ENCODE peak calls at places on chromosomes 1 and 21, in six cellular contexts. Z, L, M, U, S and T are unnamed samples. For H3K4me1, the result is how much of the 10 kb centered on the place peaks cover.

GRCh38 chr1:247385283-247385682 is 30.7 kb upstream of the NLRP3 start:
- DNase-seq in L (no peak), M (no peak), S (no peak), U (peak), Z (no peak), T (no peak)

GRCh38 chr1:222163895-222164294 is 384.0 kb downstream of the HHIPL2 start:
- DNase-seq in Z (no peak), L (no peak), U (no peak), M (no peak), S (no peak), T (no peak)

GRCh38 chr1:156347337-156347736 is 9.0 kb downstream of the TSACC start:
- DNase-seq in S (no peak), Z (no peak), U (peak), L (no peak), M (no peak), T (no peak)

GRCh38 chr1:186183219-186183618 is 191.8 kb downstream of the TPR start:
- DNase-seq in U (peak), Z (no peak), M (peak), L (no peak), S (no peak), T (peak)

GRCh38 chr1:221740260-221740830 is 1.5 kb downstream of the DUSP10 start:
- DNase-seq in S (no peak), M (no peak), L (no peak), U (no peak), Z (no peak), T (no peak)

GRCh38 chr1:240074422-240074821 is 17.3 kb upstream of the FMN2 start:
- DNase-seq in S (no peak), L (no peak), Z (no peak), M (no peak), U (no peak), T (no peak)

GRCh38 chr1:13948396-13948795 is 248.4 kb downstream of the PRDM2 start:
- DNase-seq in M (no peak), S (no peak), L (no peak), Z (no peak), U (no peak), T (no peak)

GRCh38 chr1:182687361-182687760 is 3.0 kb upstream of the RGS8 start:
- DNase-seq in L (no peak), S (no peak), M (no peak), U (no peak), Z (no peak), T (no peak)

GRCh38 chr1:32861904-32862698 is 8.6 kb downstream of the FNDC5 start:
- DNase-seq in S (no peak), M (no peak), Z (no peak), L (no peak), U (peak), T (no peak)

GRCh38 chr1:232039303-232039702 is 412.7 kb downstream of the DISC1 start:
- DNase-seq in U (peak), L (no peak), M (no peak), Z (no peak), S (no peak), T (no peak)

GRCh38 chr1:42746436-42747105 is 6.5 kb upstream of the CLDN19 start:
- DNase-seq in M (no peak), Z (no peak), S (no peak), L (no peak), U (no peak), T (no peak)

GRCh38 chr1:109254621-109255096 is 5.3 kb downstream of the CELSR2 start:
- DNase-seq in M (no peak), L (no peak), Z (no peak), U (no peak), S (no peak), T (no peak)

GRCh38 chr1:119674835-119675289 is 26.8 kb upstream of the ZNF697 start:
- DNase-seq in S (no peak), L (no peak), M (no peak), U (peak), Z (no peak), T (no peak)

GRCh38 chr1:197312163-197312562 is 44.1 kb downstream of the CRB1 start:
- DNase-seq in Z (no peak), L (no peak), M (no peak), S (no peak), U (peak), T (no peak)

GRCh38 chr1:93623875-93624274 is 57.8 kb downstream of the BCAR3 start:
- DNase-seq in Z (no peak), L (no peak), S (no peak), M (no peak), U (peak), T (no peak)

GRCh38 chr1:45767035-45767434 is 16.6 kb upstream of the IPP start:
- DNase-seq in M (no peak), L (no peak), U (peak), Z (no peak), S (no peak), T (no peak)

GRCh38 chr21:43608225-43608624 is 51.1 kb downstream of the HSF2BP start:
- DNase-seq in S (no peak), L (no peak), U (peak), Z (no peak), M (no peak), T (no peak)

GRCh38 chr1:50969611-50970507 is at the start of gene CDKN2C:
- DNase-seq in L (peak), Z (no peak), U (peak), M (no peak), S (peak), T (peak)

GRCh38 chr1:167434306-167434705 is 84.0 kb downstream of the CD247 start:
- DNase-seq in L (no peak), M (no peak), U (no peak), S (no peak), Z (no peak), T (no peak)

GRCh38 chr1:68178821-68179490 is 53.4 kb downstream of the WLS start:
- DNase-seq in U (peak), M (no peak), S (no peak), L (no peak), Z (peak), T (no peak)

GRCh38 chr1:153612111-153612754 is 704 bp downstream of the S100A16 start:
- DNase-seq in L (peak), Z (no peak), U (no peak), M (no peak), S (no peak), T (no peak)

GRCh38 chr1:183472488-183473285 is at the start of gene SMG7:
- DNase-seq in L (peak), M (peak), U (peak), S (peak), Z (no peak), T (peak)

GRCh38 chr1:231420959-231421615 is 1.0 kb downstream of the EGLN1 start:
- DNase-seq in S (peak), U (peak), M (no peak), Z (no peak), L (peak), T (peak)

GRCh38 chr1:42380617-42381423 is at the start of gene RIMKLA:
- DNase-seq in Z (no peak), M (no peak), S (peak), L (peak), U (peak), T (peak)

GRCh38 chr21:45029968-45030636 is 44.3 kb upstream of the ADARB1 start:
- DNase-seq in M (no peak), Z (no peak), S (no peak), L (no peak), U (no peak), T (no peak)

GRCh38 chr1:197304626-197305200 is 36.7 kb downstream of the CRB1 start:
- DNase-seq in U (peak), L (no peak), S (no peak), M (no peak), Z (no peak), T (no peak)

GRCh38 chr1:9293512-9294439 is 1.1 kb downstream of the SPSB1 start:
- DNase-seq in S (no peak), M (no peak), Z (no peak), L (peak), U (peak), T (no peak)

GRCh38 chr1:91750398-91750996 is 135.5 kb downstream of the TGFBR3 start:
- DNase-seq in U (peak), M (no peak), L (no peak), Z (no peak), S (no peak), T (no peak)

GRCh38 chr1:23592209-23592905 is 33.1 kb upstream of the ID3 start:
- DNase-seq in U (no peak), M (no peak), L (no peak), Z (no peak), S (no peak), T (no peak)

GRCh38 chr1:1356166-1356795 is 2.1 kb downstream of the MXRA8 start:
- DNase-seq in L (no peak), M (no peak), U (no peak), S (no peak), Z (no peak), T (no peak)

GRCh38 chr21:44766014-44766817 is 35.4 kb downstream of the UBE2G2 start:
- DNase-seq in U (no peak), Z (no peak), M (no peak), S (no peak), L (no peak), T (no peak)

GRCh38 chr1:10252508-10252907 is 42.1 kb downstream of the KIF1B start:
- DNase-seq in M (no peak), S (no peak), Z (no peak), L (no peak), U (peak), T (no peak)

GRCh38 chr1:5686925-5687706 is 305.1 kb downstream of the NPHP4 start:
- DNase-seq in Z (no peak), S (no peak), U (no peak), M (no peak), L (no peak), T (no peak)

GRCh38 chr1:42960693-42961559 is 2.3 kb upstream of the SLC2A1 start:
- DNase-seq in M (no peak), S (no peak), U (no peak), Z (no peak), L (no peak), T (no peak)

GRCh38 chr1:23537296-23537993 is 6.4 kb upstream of the E2F2 start:
- DNase-seq in L (no peak), U (peak), S (no peak), M (no peak), Z (no peak), T (no peak)

GRCh38 chr1:195604287-195604686 is 1004.0 kb downstream of the KCNT2 start:
- DNase-seq in U (peak), L (no peak), Z (no peak), M (no peak), S (no peak), T (no peak)

GRCh38 chr1:25549273-25550154 is 6.1 kb downstream of the LDLRAP1 start:
- DNase-seq in S (peak), U (peak), M (no peak), Z (peak), L (peak), T (no peak)

GRCh38 chr1:221718391-221719277 is 23.3 kb downstream of the DUSP10 start:
- DNase-seq in L (no peak), M (no peak), Z (no peak), S (no peak), U (peak), T (no peak)

DNA sequence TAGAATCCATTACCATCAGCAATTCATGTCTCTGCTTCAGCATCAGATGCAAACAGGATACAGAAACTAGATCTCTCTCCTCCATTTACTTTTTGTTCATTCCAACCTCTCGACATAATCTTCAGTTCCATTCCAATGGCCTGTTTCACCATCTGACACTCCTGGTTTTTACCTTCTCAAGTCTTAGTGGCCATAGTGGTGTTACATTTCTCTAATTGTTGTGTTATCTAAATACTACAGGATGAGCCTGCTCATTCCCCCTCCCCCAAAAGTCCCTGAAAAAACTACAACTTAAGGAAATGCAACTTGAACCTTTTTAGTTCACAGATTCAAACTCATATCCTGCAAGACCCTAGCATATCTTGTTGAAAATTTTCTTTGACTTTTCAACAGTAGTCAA is 4.0 kb downstream of the NRIP1 start:
- DNase-seq in U (peak), S (no peak), Z (no peak), L (no peak), M (no peak), T (no peak)
- H3K4me3 ChIP-seq in U (peak), S (no peak), Z (peak), L (no peak), M (peak), T (no peak)

DNA sequence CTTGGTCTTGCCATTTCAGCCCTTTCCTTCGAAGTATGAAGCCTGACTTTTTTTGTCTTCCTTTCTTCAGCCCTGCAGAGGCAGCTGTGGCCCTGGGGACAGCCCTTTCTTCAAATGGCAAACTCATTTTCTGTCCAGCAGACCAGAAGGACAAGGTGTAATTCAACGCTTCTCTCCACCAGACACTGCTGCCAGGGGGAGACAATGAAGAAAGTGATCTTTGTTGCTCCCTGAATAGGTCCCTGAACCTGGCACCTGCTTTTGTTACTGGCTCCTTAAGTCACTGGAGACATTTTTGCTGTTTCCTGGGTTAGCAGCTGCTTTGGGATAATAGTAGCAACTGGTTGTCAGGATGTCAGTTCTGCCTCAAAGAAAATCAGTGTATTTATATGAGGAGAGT is 50.8 kb upstream of the MACF1 start:
- DNase-seq in S (no peak), M (no peak), L (no peak), Z (no peak), U (no peak), T (no peak)
- H3K4me1 ChIP-seq in S (under half), M (under half), L (under half), Z (under half), U (under half), T (half or more)

GRCh38 chr1:219206350-219206749 is 32.7 kb downstream of the LYPLAL1 start:
- DNase-seq in Z (no peak), L (no peak), U (no peak), S (no peak), M (no peak), T (no peak)

GRCh38 chr1:219201656-219202055 is 28.0 kb downstream of the LYPLAL1 start:
- DNase-seq in S (no peak), U (peak), L (no peak), Z (no peak), M (no peak), T (no peak)

DNA sequence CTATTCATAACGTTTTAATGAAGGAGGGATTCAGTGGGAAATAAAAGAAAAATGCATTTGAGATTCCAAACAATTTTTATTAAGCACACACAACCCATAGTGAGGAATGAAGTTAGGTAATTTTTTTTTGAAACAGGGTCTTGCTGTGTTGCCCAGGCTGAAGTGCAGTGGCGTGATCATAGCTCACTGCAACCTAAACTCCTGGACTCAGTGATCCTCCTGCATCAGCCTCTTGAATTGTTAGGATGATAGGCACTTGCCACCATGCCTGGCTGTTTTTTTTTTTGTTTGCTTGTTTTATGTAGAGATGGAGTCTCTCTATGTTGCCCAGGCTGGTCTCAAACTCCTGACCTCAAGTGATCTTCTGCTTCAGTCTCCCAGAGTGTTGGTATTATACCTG is 28.9 kb downstream of the LYPLAL1 start:
- DNase-seq in L (no peak), S (no peak), M (no peak), Z (no peak), U (no peak), T (no peak)
- H3K4me3 ChIP-seq in L (no peak), S (no peak), M (no peak), Z (no peak), U (no peak), T (no peak)

GRCh38 chr1:162688521-162688920 is 56.3 kb downstream of the DDR2 start:
- DNase-seq in M (no peak), S (no peak), Z (no peak), U (no peak), L (no peak), T (no peak)
- H3K4me1 ChIP-seq in M (under half), S (under half), Z (under half), U (under half), L (under half), T (under half)

GRCh38 chr21:31714741-31715365 is 17.1 kb downstream of the SCAF4 start:
- DNase-seq in M (no peak), U (no peak), Z (no peak), L (no peak), S (no peak), T (no peak)
- H3K4me3 ChIP-seq in M (no peak), U (no peak), Z (no peak), L (no peak), S (no peak), T (no peak)

DNA sequence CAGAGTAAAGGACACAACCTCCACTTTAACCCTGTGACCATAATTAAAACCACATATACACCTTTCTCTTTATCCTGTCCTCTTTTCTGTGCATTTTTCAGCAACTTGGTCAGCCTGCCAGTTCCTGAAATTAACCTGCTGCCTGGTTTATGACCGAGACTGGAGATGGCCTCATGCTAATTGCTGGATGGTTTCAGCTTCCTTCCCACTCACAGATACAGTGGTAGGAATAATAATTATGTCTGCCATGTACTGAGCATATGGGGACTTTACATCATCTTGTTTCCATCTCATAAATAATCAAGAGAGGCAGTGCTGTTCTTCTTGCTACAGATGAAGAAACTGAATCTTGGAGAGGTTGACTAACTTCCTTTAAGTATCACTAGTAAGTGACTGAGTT is 148.2 kb downstream of the NOS1AP start:
- DNase-seq in L (no peak), M (no peak), Z (no peak), U (no peak), S (no peak), T (no peak)
- H3K4me1 ChIP-seq in L (under half), M (under half), Z (under half), U (under half), S (under half), T (under half)

GRCh38 chr1:78560811-78561210 is 59.4 kb upstream of the IFI44L start:
- DNase-seq in U (no peak), S (no peak), M (no peak), L (no peak), Z (no peak), T (no peak)
- H3K4me3 ChIP-seq in U (no peak), S (no peak), M (no peak), L (no peak), Z (no peak), T (no peak)

DNA sequence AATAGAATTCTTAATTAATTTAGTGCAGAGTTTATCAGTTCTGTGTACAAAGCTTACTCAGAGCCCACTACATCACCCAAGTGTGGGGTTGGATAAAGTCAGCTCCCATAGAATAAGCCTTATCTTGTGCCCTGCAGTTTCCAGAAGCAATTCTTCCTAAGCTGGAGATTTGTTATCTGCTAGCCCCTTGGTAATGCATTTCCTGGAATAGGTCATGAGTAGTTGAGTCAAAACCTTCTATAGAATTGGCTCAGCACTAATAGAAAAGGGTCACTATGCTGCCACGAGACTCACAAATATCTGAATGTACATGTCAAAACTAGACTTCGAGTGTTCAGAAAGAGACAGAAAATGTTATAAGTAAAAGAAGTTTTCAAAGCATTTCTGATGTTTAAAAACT is 434.2 kb upstream of the RUNX1 start:
- DNase-seq in U (peak), Z (no peak), M (no peak), S (no peak), L (no peak), T (no peak)
- H3K4me1 ChIP-seq in U (under half), Z (under half), M (under half), S (under half), L (under half), T (under half)

GRCh38 chr1:203488539-203488938 is 5.4 kb upstream of the OPTC start:
- DNase-seq in S (no peak), Z (no peak), M (no peak), L (no peak), U (no peak), T (no peak)

GRCh38 chr1:203481186-203481585 is 5.6 kb downstream of the PRELP start:
- DNase-seq in U (no peak), M (no peak), Z (no peak), S (no peak), L (no peak), T (no peak)

GRCh38 chr1:203490607-203491006 is 3.3 kb upstream of the OPTC start:
- DNase-seq in L (no peak), M (no peak), Z (no peak), S (no peak), U (no peak), T (no peak)

GRCh38 chr1:203491664-203492485 is 2.1 kb upstream of the OPTC start:
- DNase-seq in L (no peak), S (no peak), U (no peak), M (no peak), Z (no peak), T (no peak)

DNA sequence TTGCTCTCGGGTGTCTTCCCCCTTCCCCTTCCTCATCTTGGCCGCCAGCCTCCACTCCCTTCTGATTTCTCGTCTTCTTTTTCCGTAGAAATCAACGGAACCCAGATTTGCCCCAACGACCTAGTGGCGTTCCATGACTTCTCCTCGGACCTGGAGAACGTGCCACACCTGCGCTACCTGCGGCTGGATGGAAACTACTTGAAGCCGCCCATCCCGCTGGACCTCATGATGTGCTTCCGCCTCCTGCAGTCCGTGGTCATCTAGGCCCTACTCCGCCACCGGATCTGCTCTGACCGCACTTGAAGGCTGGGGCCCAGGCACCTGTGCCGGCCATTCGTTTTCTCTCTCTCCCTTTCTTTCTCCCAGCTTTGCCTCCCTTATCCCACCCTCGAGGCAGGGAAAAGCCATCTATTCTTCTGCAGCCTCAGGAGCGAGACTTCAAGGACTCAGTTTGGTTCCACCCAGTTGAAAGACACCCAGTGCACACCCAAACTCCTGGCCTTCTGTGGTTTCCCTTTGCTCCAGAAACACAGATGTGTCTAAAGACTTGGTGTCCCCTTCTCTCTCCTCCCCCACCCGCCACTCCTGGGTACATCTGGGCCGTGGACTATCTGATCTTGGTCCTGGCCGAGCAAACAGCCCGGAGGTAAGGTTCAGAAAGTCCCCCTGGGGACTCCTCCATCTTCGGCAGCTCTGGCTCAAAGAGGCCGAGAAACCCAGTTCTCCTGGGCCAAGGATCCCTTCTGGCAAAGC is 7.2 kb upstream of the OPTC start:
- DNase-seq in Z (no peak), L (no peak), M (no peak), U (no peak), S (no peak), T (no peak)
- H3K4me3 ChIP-seq in Z (no peak), L (no peak), M (peak), U (peak), S (peak), T (peak)